ENCODE peak calls at places on chromosomes 12 and 14, in four cellular contexts. M is A549, H is HepG2, K is K562. U is an unnamed sample.

GRCh38 chr12:31954925-31955678 is 4.1 kb upstream of the RESF1 start:
- DNase-seq in K (no peak), M (no peak), H (no peak), U (no peak)

GRCh38 chr14:72617391-72618011 is 276.4 kb downstream of the DPF3 start:
- DNase-seq in H (no peak), K (no peak), M (no peak), U (no peak)

GRCh38 chr14:65103150-65103760 is 938 bp upstream of the MAX start:
- DNase-seq in K (no peak), H (peak), M (peak), U (no peak)

GRCh38 chr12:69066420-69067373 is 133.7 kb upstream of the CPM start:
- DNase-seq in H (no peak), K (no peak), M (no peak), U (no peak)

GRCh38 chr12:1282670-1283361 is 291.8 kb downstream of the ERC1 start:
- DNase-seq in H (no peak), M (no peak), K (no peak), U (no peak)

GRCh38 chr12:116598341-116599284 is 39.4 kb downstream of the MAP1LC3B2 start:
- DNase-seq in H (no peak), K (peak), M (no peak), U (no peak)

GRCh38 chr14:105220699-105221597 is 27.4 kb upstream of the BTBD6 start:
- DNase-seq in K (no peak), H (no peak), M (no peak), U (no peak)

GRCh38 chr12:96258451-96258933 is 64.3 kb downstream of the ELK3 start:
- DNase-seq in H (no peak), K (no peak), M (no peak), U (no peak)

GRCh38 chr12:12207746-12208145 is 59.1 kb downstream of the LRP6 start:
- DNase-seq in H (no peak), K (no peak), M (no peak), U (no peak)

GRCh38 chr12:53533476-53533875 is 26.2 kb upstream of the NPFF start:
- DNase-seq in H (no peak), M (no peak), K (no peak), U (no peak)
- TF ChIP-seq POLR2AphosphoS2 in H (no peak), M (no peak), K (no peak), U (no peak)

GRCh38 chr12:62801796-62802195 is 133.2 kb downstream of the PPM1H start:
- DNase-seq in H (no peak), K (no peak), M (no peak), U (no peak)

GRCh38 chr12:62799766-62800406 is 135.1 kb downstream of the PPM1H start:
- DNase-seq in H (no peak), K (no peak), M (no peak), U (no peak)

GRCh38 chr12:62800707-62801400 is 134.1 kb downstream of the PPM1H start:
- DNase-seq in K (no peak), M (no peak), H (no peak), U (no peak)

GRCh38 chr12:62802321-62802720 is 132.6 kb downstream of the PPM1H start:
- DNase-seq in H (no peak), M (no peak), K (no peak), U (no peak)

GRCh38 chr12:62799126-62799736 is 135.7 kb downstream of the PPM1H start:
- DNase-seq in M (peak), H (peak), K (peak), U (no peak)
- TF ChIP-seq POLR2AphosphoS2 in M (no peak), H (no peak), K (no peak), U (no peak)

GRCh38 chr12:15688202-15688736 is 100.9 kb downstream of the EPS8 start:
- DNase-seq in M (no peak), K (no peak), H (no peak), U (no peak)
- TF ChIP-seq POLR2AphosphoS2 in M (no peak), K (no peak), H (no peak), U (no peak)

GRCh38 chr14:100525615-100526014 is 61.6 kb downstream of the BEGAIN start:
- DNase-seq in M (no peak), K (no peak), H (no peak), U (no peak)

GRCh38 chr14:100526057-100526456 is 61.2 kb downstream of the BEGAIN start:
- DNase-seq in K (no peak), H (no peak), M (no peak), U (no peak)

GRCh38 chr14:100523536-100524025 is 63.6 kb downstream of the BEGAIN start:
- DNase-seq in K (no peak), H (no peak), M (no peak), U (no peak)

GRCh38 chr14:100524233-100524932 is 62.8 kb downstream of the BEGAIN start:
- DNase-seq in M (no peak), H (no peak), K (no peak), U (no peak)

DNA sequence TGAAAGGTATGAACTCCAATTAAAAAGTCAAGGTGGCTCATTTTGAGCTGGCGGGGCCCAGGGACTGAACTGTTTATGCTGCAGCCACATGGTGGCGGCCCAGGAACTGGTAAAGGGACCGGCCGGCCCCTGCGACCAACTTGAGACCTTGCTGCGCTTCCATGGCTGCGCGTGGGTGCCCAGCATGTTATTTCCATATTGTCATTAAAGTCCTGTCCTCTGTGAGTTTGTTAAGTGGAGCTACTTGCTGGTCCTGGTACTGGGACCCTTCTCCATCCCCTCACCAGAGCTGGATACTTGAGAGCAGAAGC is 62.3 kb downstream of the BEGAIN start:
- DNase-seq in K (peak), M (peak), H (no peak), U (no peak)
- TF ChIP-seq POLR2AphosphoS2 in K (no peak), M (no peak), H (no peak), U (no peak)

DNA sequence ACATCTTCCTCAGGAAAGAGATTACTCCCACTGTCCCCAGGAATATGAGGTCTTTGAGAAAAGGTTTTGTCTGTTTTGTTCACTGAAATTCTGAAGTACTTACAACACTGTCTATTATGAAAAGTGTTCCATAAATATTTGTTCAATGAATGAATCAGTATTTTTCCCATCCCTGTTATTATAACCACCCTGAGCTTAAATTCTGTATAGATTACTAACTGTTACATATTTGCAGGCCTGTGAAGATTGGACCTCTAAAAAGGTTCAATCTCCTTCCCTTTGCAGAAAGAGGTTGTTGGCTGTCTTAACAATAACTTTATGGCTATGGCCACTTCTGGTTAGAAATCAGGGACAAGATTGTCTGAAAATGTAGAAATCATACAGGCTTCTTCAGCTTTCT is 174.5 kb upstream of the NPAS3 start:
- DNase-seq in H (no peak), M (no peak), K (no peak), U (no peak)
- TF ChIP-seq POLR2AphosphoS2 in H (no peak), M (no peak), K (no peak), U (no peak)

GRCh38 chr12:46209914-46210834 is 58.7 kb downstream of the SLC38A1 start:
- DNase-seq in H (peak), K (no peak), M (no peak), U (peak)
- TF ChIP-seq POLR2AphosphoS2 in H (no peak), K (no peak), M (no peak), U (no peak)

GRCh38 chr12:30200864-30201263 is 417.1 kb upstream of the TMTC1 start:
- DNase-seq in H (no peak), K (no peak), M (no peak), U (no peak)
- TF ChIP-seq POLR2AphosphoS2 in H (no peak), K (no peak), M (no peak), U (no peak)

GRCh38 chr12:50642035-50642451 is 121.9 kb upstream of the ATF1 start:
- DNase-seq in M (peak), K (peak), H (peak), U (no peak)

GRCh38 chr12:50650285-50650684 is 113.6 kb upstream of the ATF1 start:
- DNase-seq in M (no peak), H (no peak), K (no peak), U (no peak)

GRCh38 chr12:50642755-50643154 is 121.1 kb upstream of the ATF1 start:
- DNase-seq in H (no peak), K (no peak), M (no peak), U (no peak)

GRCh38 chr12:50647031-50647430 is 116.9 kb upstream of the ATF1 start:
- DNase-seq in H (no peak), M (no peak), K (no peak), U (no peak)

DNA sequence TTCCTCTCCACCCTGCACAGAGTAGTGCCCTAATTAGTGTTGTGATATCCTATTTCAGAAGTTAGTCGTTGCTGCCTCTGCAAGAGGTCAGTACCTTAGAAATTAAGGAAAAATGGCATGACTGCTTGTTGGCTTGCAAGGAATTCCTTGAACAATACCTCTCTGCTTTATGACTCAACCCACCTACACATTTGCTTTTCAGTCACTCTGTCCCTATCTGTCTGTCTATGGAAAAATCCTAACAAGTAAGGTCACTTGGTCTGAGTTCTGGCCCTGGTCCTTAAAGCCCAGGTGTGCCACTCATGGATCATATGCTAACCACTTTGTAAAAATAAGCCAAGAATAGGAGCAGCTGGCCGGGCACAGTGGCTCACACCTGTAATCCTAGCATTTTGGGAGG is 116.4 kb upstream of the ATF1 start:
- DNase-seq in H (peak), K (no peak), M (no peak), U (no peak)
- TF ChIP-seq POLR2AphosphoS2 in H (no peak), K (no peak), M (no peak), U (no peak)

U was measured in GM12878.